ENCODE peak calls at places on chromosomes 3 and 15, in ten cellular contexts. J is HS-27A, W is fibroblast of villous mesenchyme, I is stomach, O is AG04450, D is iris pigment epithelial cell, N is C1 segment of cervical spinal cord, X is NCI-H2081, B is Ammon's horn, S is nucleus accumbens. Z is an unnamed sample.

GRCh38 chr15:47711654-47712053 is 5.7 kb upstream of the SEMA6D start:
- DNase-seq in J (no peak), W (peak; percentile 42), I (no peak), O (no peak), D (peak; percentile 15), N (no peak), X (peak; percentile 18), B (no peak), S (no peak), Z (no peak)

GRCh38 chr3:145125307-145125706 is 1035.7 kb downstream of the PLOD2 start:
- DNase-seq in J (no peak), W (no peak), I (no peak), O (no peak), D (peak; percentile 10), N (no peak), X (no peak), B (no peak), S (no peak), Z (no peak)

GRCh38 chr15:77064539-77065308 is 6.2 kb downstream of the TSPAN3 start:
- DNase-seq in J (no peak), W (peak; percentile 25), I (no peak), O (no peak), D (peak; percentile 76), N (no peak), X (no peak), B (no peak), S (no peak), Z (no peak)

GRCh38 chr3:144770813-144771400 is 799.3 kb downstream of the DIPK2A start:
- DNase-seq in J (peak; percentile 15), W (peak; percentile 45), I (no peak), O (peak; percentile 10), D (peak; percentile 38), N (no peak), X (peak; percentile 33), B (peak; percentile 82), S (no peak), Z (no peak)

GRCh38 chr3:184496933-184497332 is 64.7 kb upstream of the EPHB3 start:
- DNase-seq in J (no peak), W (no peak), I (no peak), O (no peak), D (no peak), N (no peak), X (no peak), B (no peak), S (no peak), Z (no peak)

GRCh38 chr3:41652931-41653330 is 309.0 kb downstream of the ULK4 start:
- DNase-seq in J (no peak), W (peak; percentile 27), I (no peak), O (no peak), D (peak; percentile 22), N (no peak), X (no peak), B (no peak), S (no peak), Z (no peak)

GRCh38 chr3:58059349-58060321 is 51.4 kb downstream of the FLNB start:
- DNase-seq in J (no peak), W (peak; percentile 99), I (peak; percentile 34), O (peak; percentile 97), D (peak; percentile 97), N (no peak), X (no peak), B (no peak), S (no peak), Z (no peak)

GRCh38 chr15:98649996-98650870 is 1.9 kb downstream of the IGF1R start:
- DNase-seq in J (no peak), W (peak; percentile 59), I (peak; percentile 55), O (no peak), D (peak; percentile 51), N (no peak), X (no peak), B (peak; percentile 37), S (no peak), Z (peak; percentile 19)